ENCODE peak calls at places on chromosome 9, in seven cellular contexts. B is cardiac fibroblast; I is GM06990; G is lower leg skin; K is CD8-positive, alpha-beta T cell; L is cardiac muscle cell; X is gastrocnemius medialis. U is an unnamed sample.
A peak's percentile ranks its signal among the peaks of the same experiment; 100 is the strongest.

GRCh38 chr9:96418920-96419690 is 935 bp upstream of the ZNF367 start:
- DNase-seq in G (peak; percentile 49), K (peak; percentile 41), L (peak; percentile 54), X (peak; percentile 65), I (peak; percentile 87), B (peak; percentile 50), U (peak; percentile 84)

GRCh38 chr9:91727316-91727861 is 222.6 kb downstream of the ROR2 start:
- DNase-seq in B (peak; percentile 65), K (no peak), L (peak; percentile 54), G (no peak), X (no peak), I (no peak), U (no peak)

GRCh38 chr9:125977223-125977622 is 230.1 kb downstream of the PBX3 start:
- DNase-seq in B (peak; percentile 31), X (no peak), K (no peak), I (no peak), G (no peak), L (no peak), U (no peak)

GRCh38 chr9:89421595-89421994 is 76.3 kb downstream of the SEMA4D start:
- DNase-seq in G (no peak), I (no peak), K (no peak), B (no peak), X (no peak), L (peak; percentile 22), U (no peak)

GRCh38 chr9:69377291-69377690 is 52.3 kb downstream of the ENTREP1 start:
- DNase-seq in K (no peak), I (no peak), X (no peak), L (no peak), G (no peak), B (no peak), U (no peak)

GRCh38 chr9:102479191-102479590 is 515.9 kb upstream of the CYLC2 start:
- DNase-seq in B (peak; percentile 79), G (no peak), L (no peak), X (no peak), I (no peak), K (no peak), U (no peak)

GRCh38 chr9:113523421-113524141 is 60.1 kb downstream of the RGS3 start:
- DNase-seq in X (peak; percentile 43), B (no peak), K (peak; percentile 64), I (peak; percentile 72), G (peak; percentile 48), L (peak; percentile 39), U (peak; percentile 63)

GRCh38 chr9:6876195-6876594 is 118.4 kb downstream of the KDM4C start:
- DNase-seq in X (no peak), I (no peak), K (no peak), G (no peak), L (no peak), B (peak; percentile 46), U (no peak)

GRCh38 chr9:99509900-99510299 is 287.8 kb downstream of the SEC61B start:
- DNase-seq in B (no peak), K (no peak), G (no peak), L (no peak), X (no peak), I (no peak), U (no peak)

GRCh38 chr9:68895741-68896478 is 118.0 kb downstream of the PRKACG start:
- DNase-seq in X (no peak), G (no peak), L (peak; percentile 52), I (peak; percentile 33), B (peak; percentile 49), K (no peak), U (no peak)

GRCh38 chr9:92714787-92715487 is 45.0 kb upstream of the IPPK start:
- DNase-seq in L (no peak), I (no peak), K (no peak), G (peak; percentile 16), B (no peak), X (no peak), U (peak; percentile 73)

GRCh38 chr9:27414215-27414731 is 109.8 kb upstream of the IFNK start:
- DNase-seq in B (no peak), G (no peak), K (no peak), I (no peak), L (no peak), X (no peak), U (peak; percentile 73)

GRCh38 chr9:110977259-110977709 is 61.0 kb downstream of the LPAR1 start:
- DNase-seq in I (no peak), B (peak; percentile 87), L (peak; percentile 70), X (peak; percentile 25), K (no peak), G (no peak), U (no peak)

GRCh38 chr9:99634185-99634584 is 187.5 kb upstream of the NR4A3 start:
- DNase-seq in G (no peak), L (no peak), K (no peak), B (no peak), I (peak; percentile 24), X (no peak), U (no peak)

GRCh38 chr9:70865471-70865870 is 255.9 kb downstream of the TRPM3 start:
- DNase-seq in L (peak; percentile 58), G (no peak), K (no peak), I (no peak), B (peak; percentile 15), X (no peak), U (no peak)

GRCh38 chr9:91086657-91087563 is 274.8 kb downstream of the AUH start:
- DNase-seq in I (no peak), G (no peak), L (peak; percentile 48), B (no peak), K (no peak), X (no peak), U (no peak)

GRCh38 chr9:114180701-114181582 is 25.6 kb downstream of the COL27A1 start:
- DNase-seq in I (no peak), G (no peak), X (no peak), L (peak; percentile 83), K (no peak), B (no peak), U (peak; percentile 47)

GRCh38 chr9:137429974-137430722 is 7.0 kb downstream of the NOXA1 start:
- DNase-seq in I (peak; percentile 78), X (no peak), L (no peak), K (no peak), B (no peak), G (no peak), U (no peak)

GRCh38 chr9:38015267-38015666 is 53.8 kb downstream of the SHB start:
- DNase-seq in L (no peak), K (no peak), G (no peak), I (no peak), X (no peak), B (no peak), U (no peak)

GRCh38 chr9:4424891-4425290 is 65.4 kb upstream of the SLC1A1 start:
- DNase-seq in L (peak; percentile 48), G (no peak), K (no peak), X (no peak), B (peak; percentile 36), I (no peak), U (no peak)

GRCh38 chr9:35073276-35073607 is 817 bp upstream of the VCP start:
- DNase-seq in B (no peak), G (no peak), K (no peak), L (no peak), I (no peak), X (no peak), U (no peak)
- H3K4me3 ChIP-seq in B (no peak overlapping the region), G (no peak overlapping the region), K (peak overlapping the region; percentile 93), L (no peak overlapping the region), I (no peak overlapping the region), X (no peak overlapping the region), U (no peak overlapping the region)

DNA sequence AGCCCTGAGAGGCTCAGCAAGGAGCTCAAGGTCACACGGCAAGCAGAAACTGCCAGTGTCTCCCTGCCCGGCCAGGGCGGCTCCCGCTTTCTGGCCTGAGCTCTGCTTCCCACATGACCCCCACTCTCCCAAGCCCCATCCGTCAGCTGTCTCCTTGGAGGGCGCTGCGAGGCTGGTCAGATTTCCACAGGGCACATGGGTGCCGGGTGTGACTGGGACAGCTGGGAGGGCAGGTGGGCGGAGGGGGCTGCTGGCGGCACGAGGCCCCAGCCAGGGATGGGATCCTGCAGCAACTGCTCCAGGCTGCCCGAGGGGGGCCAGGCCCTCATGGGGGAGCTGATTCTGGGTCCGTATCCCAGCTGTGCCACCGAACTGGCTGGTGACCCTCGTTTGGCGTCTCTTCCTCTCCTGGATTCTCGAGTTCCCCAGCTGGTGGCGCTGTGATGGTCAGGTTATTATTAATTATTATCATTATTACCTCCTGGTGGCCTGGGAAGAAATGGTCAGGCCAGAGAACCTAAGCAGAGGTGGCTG is 12.9 kb upstream of the WDR38 start:
- DNase-seq in X (peak; percentile 94), L (no peak), I (no peak), K (no peak), B (no peak), G (no peak), U (no peak)
- TF ChIP-seq CTCF in X (peak; percentile 39), L (peak; percentile 36), I (peak; percentile 60), K (no peak), B (peak; percentile 43), G (no peak), U (peak; percentile 45)

DNA sequence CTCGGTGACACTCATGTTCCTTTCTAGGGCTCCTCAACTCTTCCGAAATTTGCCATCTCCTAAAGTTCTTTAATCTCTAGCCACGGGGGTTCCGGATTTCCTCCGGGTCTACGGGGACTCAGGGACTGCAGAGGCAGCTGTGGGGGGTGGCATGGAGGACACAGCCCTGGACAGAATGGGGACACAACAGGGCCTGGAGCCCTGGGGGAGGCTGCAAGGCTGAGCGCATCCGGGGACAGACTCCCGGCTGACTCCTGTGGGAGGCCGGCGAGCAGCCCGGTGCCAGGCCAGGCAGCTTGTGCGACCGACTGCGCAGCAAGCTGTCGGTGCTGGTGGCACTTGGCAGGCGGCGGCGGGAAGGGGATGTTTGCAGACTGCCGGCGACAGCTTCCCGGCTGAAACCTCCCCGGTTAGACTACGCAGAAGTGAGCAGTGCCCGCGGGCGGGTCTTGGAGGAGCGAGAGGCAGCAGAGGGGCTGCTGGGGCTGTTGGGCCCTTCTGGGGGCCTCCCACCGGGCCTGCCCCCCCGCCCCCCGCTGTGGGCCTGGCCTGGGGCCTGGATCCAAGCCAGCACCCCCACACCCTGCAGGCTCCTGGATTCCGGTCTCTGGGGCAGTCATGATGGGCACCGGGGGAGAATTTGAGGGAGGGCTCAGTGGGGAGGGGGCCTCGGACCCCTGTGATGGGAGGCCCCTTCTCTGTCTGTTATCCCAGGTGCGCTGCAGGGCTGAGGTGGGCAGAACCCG is 28.7 kb upstream of the UBAC1 start:
- DNase-seq in I (no peak), X (no peak), K (peak; percentile 36), G (no peak), B (no peak), L (no peak), U (peak; percentile 41)
- H3K4me3 ChIP-seq in I (no peak overlapping the region), X (peak overlapping the region; percentile 10), K (peak overlapping the region; percentile 55), G (no peak overlapping the region), B (no peak overlapping the region), L (no peak overlapping the region), U (no peak overlapping the region)

DNA sequence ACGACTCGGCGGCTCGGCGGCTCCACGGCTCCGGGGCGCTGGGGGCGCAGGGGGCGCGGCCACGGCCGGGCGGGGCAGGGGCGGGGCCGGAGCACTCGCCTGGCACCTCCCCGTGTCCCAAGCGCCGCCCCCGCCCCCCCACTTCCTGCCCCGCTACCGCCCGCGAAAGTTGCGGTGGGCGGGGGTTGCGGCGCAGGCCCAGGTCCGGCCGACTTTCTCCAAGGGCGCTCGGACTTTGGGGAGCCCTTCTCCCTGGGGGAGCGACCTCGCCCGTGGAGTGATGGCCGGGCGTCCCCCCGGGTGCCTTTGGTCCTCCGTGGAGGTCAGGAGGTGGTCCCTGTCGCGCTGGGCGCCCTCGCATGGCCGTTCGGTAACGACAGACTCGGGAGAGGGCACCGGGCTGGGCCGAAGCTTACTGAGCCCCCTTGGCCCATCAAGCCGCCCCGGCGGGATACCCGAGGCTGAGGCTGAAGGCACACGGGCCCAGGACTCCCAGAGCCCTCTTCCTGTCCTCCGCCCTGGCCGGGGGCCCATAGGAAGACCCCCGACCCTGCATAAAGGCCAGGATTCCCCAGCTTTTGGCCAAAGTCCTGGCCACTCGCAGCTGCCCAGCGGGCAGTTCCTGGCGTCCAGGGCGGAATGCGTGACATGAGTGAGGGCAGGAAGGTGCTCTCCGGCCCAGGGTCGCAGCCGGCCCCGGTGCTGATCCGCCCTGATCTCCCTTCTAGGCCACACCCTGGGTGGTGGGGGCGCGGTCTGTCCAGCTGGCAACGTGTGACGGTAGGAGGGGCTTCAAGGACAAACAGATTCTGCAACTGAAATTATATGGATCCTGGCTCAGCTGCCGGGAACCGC is 883 bp upstream of the VAV2 start:
- DNase-seq in G (peak; percentile 88), K (peak; percentile 77), I (peak; percentile 81), L (peak; percentile 92), B (peak; percentile 92), X (peak; percentile 63), U (peak; percentile 86)
- TF ChIP-seq CTCF in G (no peak), K (no peak), I (peak; percentile 61), L (peak; percentile 48), B (peak; percentile 40), X (peak; percentile 21), U (peak; percentile 66)

U was measured in heart right ventricle.